ENCODE peak calls at places on chromosomes 2 and 18, in four cellular contexts. T is WTC11, H is HepG2, I is K562. R is an unnamed sample.

GRCh38 chr2:20501974-20502373 is 55.1 kb downstream of the RHOB start:
- DNase-seq in H (no peak), I (peak; percentile 38), T (no peak), R (no peak)

GRCh38 chr2:2673406-2673805 is 342.3 kb upstream of the MYT1L start:
- DNase-seq in H (no peak), T (no peak), I (no peak), R (no peak)

GRCh38 chr2:233385489-233386044 is 31.3 kb downstream of the DGKD start:
- DNase-seq in I (peak; percentile 33), H (no peak), T (no peak), R (peak; percentile 63)

GRCh38 chr2:169507698-169508097 is 1.8 kb upstream of the KLHL41 start:
- DNase-seq in H (peak; percentile 58), T (no peak), I (no peak), R (no peak)

GRCh38 chr2:24984912-24985311 is 13.2 kb upstream of the DNAJC27 start:
- DNase-seq in I (no peak), H (no peak), T (no peak), R (no peak)

GRCh38 chr2:137208361-137208973 is 443.1 kb downstream of the THSD7B start:
- DNase-seq in I (no peak), T (no peak), H (peak; percentile 13), R (no peak)

GRCh38 chr2:68295523-68295922 is 24.2 kb downstream of the CNRIP1 start:
- DNase-seq in H (no peak), T (no peak), I (no peak), R (no peak)

GRCh38 chr18:55245200-55245599 is 285.9 kb upstream of the CCDC68 start:
- DNase-seq in H (no peak), I (no peak), T (no peak), R (no peak)

GRCh38 chr2:152924722-152925121 is 206.3 kb downstream of the ARL6IP6 start:
- DNase-seq in T (no peak), H (no peak), I (no peak), R (no peak)

GRCh38 chr2:6924918-6925194 is 7.6 kb downstream of the RNF144A start:
- DNase-seq in I (no peak), H (no peak), T (no peak), R (no peak)

DNA sequence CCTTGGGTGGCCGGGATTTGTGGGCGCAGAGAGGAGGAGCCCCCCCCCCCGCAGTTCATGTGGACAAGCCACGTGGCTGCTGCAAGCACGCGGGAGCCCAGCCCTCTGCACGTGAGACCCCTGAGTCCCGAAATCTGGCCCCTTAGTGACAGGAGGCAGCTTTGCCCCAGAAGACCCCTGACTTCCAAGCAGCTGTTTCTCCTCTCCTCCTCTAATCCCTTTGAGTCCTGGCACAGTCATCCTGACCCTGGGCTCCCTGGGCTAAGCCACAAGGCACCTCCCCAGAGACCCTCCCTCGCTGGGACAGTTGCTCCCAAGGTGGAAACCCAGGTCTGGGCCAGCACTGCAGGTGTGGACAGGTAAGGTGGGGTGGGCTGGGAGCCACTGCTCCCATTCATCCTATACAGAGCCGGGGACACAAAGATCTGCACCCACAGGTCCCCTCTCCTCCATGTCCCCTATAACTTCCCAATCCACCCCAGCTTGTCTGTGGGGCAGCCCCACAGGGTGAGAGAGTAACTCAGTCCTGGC is 923 bp downstream of the TEKT4 start:
- DNase-seq in I (no peak), H (no peak), T (no peak), R (no peak)
- TF ChIP-seq NR2C2 in I (no peak), H (no peak), T (no peak), R (no peak)

GRCh38 chr2:46984642-46985476 is 69.3 kb upstream of the MCFD2 start:
- DNase-seq in I (peak; percentile 50), H (no peak), T (no peak), R (peak; percentile 79)
- TF ChIP-seq NR2C2 in I (no peak), H (no peak), T (no peak), R (no peak)

DNA sequence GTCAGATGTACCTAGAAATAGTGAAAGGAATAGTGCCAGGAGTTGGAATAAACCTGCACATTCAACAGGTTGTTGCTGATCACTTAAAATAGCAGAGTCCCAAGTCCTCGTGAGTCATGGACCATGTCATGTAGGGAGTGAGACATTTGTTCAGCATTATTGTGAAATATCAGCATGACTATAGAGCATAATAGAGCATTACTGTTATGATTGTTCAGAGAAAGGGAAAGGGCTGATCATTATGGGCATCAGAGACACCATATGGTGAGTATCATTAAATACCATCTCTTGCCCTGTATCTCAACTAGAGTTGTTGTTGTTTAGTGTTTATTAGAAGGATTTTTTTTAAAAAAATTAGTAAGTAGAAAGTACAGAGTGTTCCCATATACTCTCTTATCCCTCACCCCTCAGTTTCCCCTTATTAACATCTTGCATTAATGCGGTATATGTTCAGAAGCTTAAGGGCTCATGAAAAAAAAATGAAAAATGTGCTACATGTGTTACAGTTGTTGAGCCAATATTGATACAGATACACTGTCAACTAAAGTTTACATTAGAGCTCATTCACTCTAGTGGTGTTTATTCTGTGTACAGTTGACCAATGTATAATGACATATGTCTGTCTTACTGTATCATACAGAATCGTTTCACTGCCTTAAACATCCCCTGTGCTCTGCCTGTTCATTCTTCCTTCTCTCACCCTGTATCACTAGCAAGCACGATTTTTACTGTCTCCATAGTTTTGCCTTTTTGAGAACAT is 5.7 kb downstream of the ELAC1 start:
- DNase-seq in H (peak; percentile 90), T (no peak), I (no peak), R (no peak)
- TF ChIP-seq NR2C2 in H (no peak), T (no peak), I (no peak), R (no peak)

GRCh38 chr18:37391156-37391555 is 174.4 kb downstream of the CELF4 start:
- DNase-seq in T (no peak), H (no peak), I (no peak), R (no peak)
- TF ChIP-seq NR2C2 in T (no peak), H (no peak), I (no peak), R (no peak)

GRCh38 chr18:46331316-46331715 is 227.1 kb downstream of the HAUS1 start:
- DNase-seq in I (no peak), T (no peak), H (peak; percentile 15), R (no peak)
- TF ChIP-seq NR2C2 in I (no peak), T (no peak), H (no peak), R (no peak)

GRCh38 chr2:201859886-201860285 is 53.5 kb downstream of the CDK15 start:
- DNase-seq in T (no peak), H (no peak), I (no peak), R (no peak)
- TF ChIP-seq NR2C2 in T (no peak), H (no peak), I (no peak), R (no peak)

DNA sequence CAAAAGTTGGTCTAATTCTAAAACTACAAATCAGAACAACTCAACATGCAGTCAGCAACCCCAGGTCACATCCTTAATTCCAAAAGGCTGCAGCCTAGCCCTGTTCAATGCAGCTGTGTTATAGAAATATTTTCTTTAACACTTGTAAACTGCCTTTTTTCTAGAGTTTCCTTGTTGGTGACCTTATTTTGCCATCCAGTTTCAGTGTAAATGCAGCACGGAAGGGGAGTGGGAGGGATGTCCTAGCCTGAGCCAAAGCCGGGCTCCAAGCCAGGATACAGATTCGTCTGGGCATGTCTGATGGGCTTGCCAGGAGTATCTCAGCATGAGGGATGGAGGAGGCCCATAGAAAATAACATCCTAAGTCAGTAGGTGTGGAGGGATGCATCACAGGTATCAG is 17.7 kb upstream of the SP3 start:
- DNase-seq in T (no peak), I (no peak), H (no peak), R (no peak)
- TF ChIP-seq NR2C2 in T (no peak), I (no peak), H (no peak), R (no peak)

GRCh38 chr18:59650266-59650820 is 46.9 kb downstream of the CCBE1 start:
- DNase-seq in T (no peak), H (no peak), I (no peak), R (no peak)
- TF ChIP-seq NR2C2 in T (no peak), H (no peak), I (no peak), R (no peak)

GRCh38 chr2:10300997-10301945 is 1.4 kb upstream of the HPCAL1 start:
- DNase-seq in T (no peak), H (peak; percentile 90), I (no peak), R (no peak)

GRCh38 chr2:10301946-10302478 is 692 bp upstream of the HPCAL1 start:
- DNase-seq in I (no peak), T (no peak), H (peak; percentile 71), R (no peak)

GRCh38 chr2:10303634-10304378 is 1.1 kb downstream of the HPCAL1 start:
- DNase-seq in I (peak; percentile 57), H (peak; percentile 44), T (peak; percentile 48), R (no peak)

GRCh38 chr2:10303174-10303633 is 500 bp downstream of the HPCAL1 start:
- DNase-seq in I (no peak), H (no peak), T (no peak), R (no peak)

DNA sequence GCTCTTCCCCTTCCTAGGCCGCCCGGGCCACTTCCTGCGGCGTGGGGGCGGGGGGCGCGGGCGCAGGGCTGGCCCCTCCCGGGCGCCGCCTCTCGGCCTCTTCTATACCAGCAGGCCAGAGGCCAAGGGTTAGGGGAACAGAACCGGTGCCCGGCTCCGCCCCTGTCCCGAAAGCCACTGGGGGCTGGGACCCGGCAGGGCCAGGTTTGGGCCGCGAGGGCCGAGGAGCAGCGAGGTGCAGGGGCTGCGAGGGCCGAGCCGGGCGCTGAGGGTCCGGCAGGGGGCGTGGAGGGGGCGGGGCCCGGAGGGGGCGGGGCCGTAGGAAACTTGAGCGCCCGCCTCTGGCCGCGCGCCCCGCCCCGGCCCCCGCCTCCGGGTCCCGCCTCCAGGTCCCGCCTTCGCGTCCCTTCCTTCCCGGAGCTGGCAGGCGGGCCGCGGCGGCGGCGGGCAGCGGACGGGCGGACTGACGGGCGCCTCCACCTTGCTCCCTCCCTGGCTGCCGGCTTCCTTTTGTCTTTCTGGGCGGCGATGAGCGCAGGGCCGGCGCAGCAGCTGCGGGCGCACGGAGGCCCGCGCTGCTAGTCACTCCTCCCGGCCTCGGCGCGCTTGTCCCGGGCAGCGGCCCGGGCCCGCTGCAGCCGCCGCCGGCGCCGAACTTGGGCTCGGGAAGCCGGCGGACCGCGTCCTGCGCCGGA is at the start of gene HPCAL1:
- DNase-seq in T (peak; percentile 97), H (peak; percentile 96), I (peak; percentile 94), R (peak; percentile 40)
- TF ChIP-seq NR2C2 in T (no peak), H (peak; percentile 82), I (peak; percentile 9), R (no peak)

R was measured in GM12878.